ENCODE peak calls at places on chromosome 1, in six cellular contexts. One of them, this sample, is unnamed.

GRCh38 chr1:37676281-37677243 is 15.8 kb upstream of the CDCA8 start:
- DNase-seq in IMR-90: no peak
- DNase-seq in body of pancreas: no peak
- DNase-seq in stomach: no peak
- DNase-seq in K562: no peak
- DNase-seq in Peyer's patch: no peak
- DNase-seq in this sample: peak

GRCh38 chr1:222081859-222082258 is 340.0 kb upstream of the DUSP10 start:
- DNase-seq in K562: no peak
- DNase-seq in IMR-90: peak
- DNase-seq in stomach: no peak
- DNase-seq in Peyer's patch: no peak
- DNase-seq in body of pancreas: no peak
- DNase-seq in this sample: no peak

GRCh38 chr1:117036018-117036421 is 24.1 kb upstream of the TTF2 start:
- DNase-seq in Peyer's patch: no peak
- DNase-seq in K562: peak
- DNase-seq in body of pancreas: no peak
- DNase-seq in IMR-90: no peak
- DNase-seq in stomach: no peak
- DNase-seq in this sample: no peak

GRCh38 chr1:157240495-157241184 is 102.4 kb upstream of the ETV3 start:
- DNase-seq in stomach: peak
- DNase-seq in K562: no peak
- DNase-seq in IMR-90: no peak
- DNase-seq in Peyer's patch: peak
- DNase-seq in body of pancreas: peak
- DNase-seq in this sample: no peak

GRCh38 chr1:89065077-89065868 is at the start of gene GBP1:
- DNase-seq in stomach: no peak
- DNase-seq in K562: no peak
- DNase-seq in IMR-90: peak
- DNase-seq in body of pancreas: no peak
- DNase-seq in Peyer's patch: no peak
- DNase-seq in this sample: no peak

GRCh38 chr1:225044258-225044657 is 114.8 kb downstream of the DNAH14 start:
- DNase-seq in IMR-90: no peak
- DNase-seq in Peyer's patch: no peak
- DNase-seq in stomach: no peak
- DNase-seq in body of pancreas: no peak
- DNase-seq in K562: no peak
- DNase-seq in this sample: no peak

GRCh38 chr1:170261669-170262068 is 115.9 kb downstream of the NTMT2 start:
- DNase-seq in Peyer's patch: no peak
- DNase-seq in body of pancreas: no peak
- DNase-seq in stomach: no peak
- DNase-seq in IMR-90: peak
- DNase-seq in K562: no peak
- DNase-seq in this sample: no peak

GRCh38 chr1:44024031-44024902 is 7.0 kb downstream of the SLC6A9 start:
- DNase-seq in stomach: no peak
- DNase-seq in Peyer's patch: peak
- DNase-seq in body of pancreas: no peak
- DNase-seq in K562: no peak
- DNase-seq in IMR-90: no peak
- DNase-seq in this sample: no peak

GRCh38 chr1:48207536-48208075 is 14.9 kb upstream of the SLC5A9 start:
- DNase-seq in body of pancreas: no peak
- DNase-seq in K562: no peak
- DNase-seq in IMR-90: no peak
- DNase-seq in Peyer's patch: no peak
- DNase-seq in stomach: no peak
- DNase-seq in this sample: no peak

GRCh38 chr1:100351095-100351884 is 1.0 kb upstream of the CDC14A start:
- DNase-seq in IMR-90: peak
- DNase-seq in body of pancreas: peak
- DNase-seq in Peyer's patch: peak
- DNase-seq in stomach: peak
- DNase-seq in K562: peak
- DNase-seq in this sample: peak

GRCh38 chr1:100350787-100351094 is 1.6 kb upstream of the CDC14A start:
- DNase-seq in K562: no peak
- DNase-seq in stomach: no peak
- DNase-seq in body of pancreas: no peak
- DNase-seq in Peyer's patch: no peak
- DNase-seq in IMR-90: no peak
- DNase-seq in this sample: no peak

GRCh38 chr1:100353988-100354387 is 1.7 kb downstream of the CDC14A start:
- DNase-seq in Peyer's patch: no peak
- DNase-seq in IMR-90: peak
- DNase-seq in body of pancreas: no peak
- DNase-seq in K562: no peak
- DNase-seq in stomach: no peak
- DNase-seq in this sample: no peak

GRCh38 chr1:100353073-100353801 is 931 bp downstream of the CDC14A start:
- DNase-seq in IMR-90: no peak
- DNase-seq in body of pancreas: peak
- DNase-seq in stomach: peak
- DNase-seq in Peyer's patch: peak
- DNase-seq in K562: no peak
- DNase-seq in this sample: no peak

DNA sequence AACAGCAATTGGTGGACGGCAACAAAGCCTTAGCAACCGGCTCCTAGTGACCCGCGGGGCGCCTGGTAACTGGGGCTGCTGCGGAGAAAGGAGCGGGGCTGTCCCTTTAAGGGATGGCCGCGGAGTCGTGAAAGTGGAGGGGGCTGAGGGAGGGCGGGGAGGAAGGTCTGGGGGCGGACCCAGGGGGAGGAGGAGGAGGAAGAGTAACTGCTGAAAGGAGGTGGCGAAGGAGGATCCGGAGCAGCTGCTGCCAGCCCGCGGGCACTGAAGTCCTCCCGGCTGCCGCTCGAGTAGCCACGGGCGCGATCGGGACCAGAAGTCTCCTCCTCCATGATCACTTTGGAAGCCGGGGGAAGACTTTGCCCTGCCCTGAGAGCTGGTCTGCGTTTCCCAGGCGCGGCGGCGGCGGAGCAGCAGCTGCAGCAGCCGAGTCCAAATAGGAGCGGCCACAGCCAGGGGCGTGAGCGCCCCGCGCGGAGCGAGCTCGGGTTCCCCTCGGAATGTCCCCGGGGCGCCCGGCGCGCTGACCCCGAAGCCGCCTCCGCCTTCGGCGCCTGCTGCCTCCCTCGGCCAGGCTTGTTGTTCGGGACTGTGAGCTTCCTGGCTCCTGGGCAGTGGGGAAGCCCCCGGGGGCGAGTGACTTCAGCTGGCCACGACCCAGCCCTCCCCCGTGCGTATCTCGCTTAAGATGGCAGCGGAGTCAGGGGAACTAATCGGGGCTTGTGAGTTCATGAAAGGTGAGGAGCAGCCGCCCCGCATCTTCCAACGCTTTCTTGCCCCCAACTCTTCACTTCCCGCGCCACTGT is at the start of gene CDC14A:
- DNase-seq in Peyer's patch: peak
- DNase-seq in IMR-90: peak
- DNase-seq in body of pancreas: peak
- DNase-seq in stomach: peak
- DNase-seq in K562: peak
- DNase-seq in this sample: peak
- TF ChIP-seq POLR2A in Peyer's patch: peak
- TF ChIP-seq POLR2A in IMR-90: peak
- TF ChIP-seq POLR2A in body of pancreas: peak
- TF ChIP-seq POLR2A in stomach: peak
- TF ChIP-seq POLR2A in K562: peak
- TF ChIP-seq POLR2A in this sample: peak

GRCh38 chr1:151061704-151062103 is 1.5 kb downstream of the MLLT11 start:
- DNase-seq in stomach: no peak
- DNase-seq in IMR-90: no peak
- DNase-seq in Peyer's patch: no peak
- DNase-seq in body of pancreas: no peak
- DNase-seq in K562: no peak
- DNase-seq in this sample: no peak

GRCh38 chr1:151058682-151059341 is 610 bp downstream of the CDC42SE1 start:
- DNase-seq in IMR-90: peak
- DNase-seq in K562: no peak
- DNase-seq in Peyer's patch: peak
- DNase-seq in stomach: peak
- DNase-seq in body of pancreas: peak
- DNase-seq in this sample: peak

GRCh38 chr1:151059342-151060240 is at the start of gene CDC42SE1:
- DNase-seq in K562: peak
- DNase-seq in stomach: peak
- DNase-seq in IMR-90: peak
- DNase-seq in body of pancreas: peak
- DNase-seq in Peyer's patch: peak
- DNase-seq in this sample: peak

GRCh38 chr1:151061012-151061401 is 810 bp downstream of the MLLT11 start:
- DNase-seq in K562: peak
- DNase-seq in IMR-90: peak
- DNase-seq in stomach: no peak
- DNase-seq in body of pancreas: no peak
- DNase-seq in Peyer's patch: no peak
- DNase-seq in this sample: no peak

GRCh38 chr1:151060241-151061011 is at the start of gene MLLT11:
- DNase-seq in IMR-90: peak
- DNase-seq in body of pancreas: no peak
- DNase-seq in K562: peak
- DNase-seq in Peyer's patch: peak
- DNase-seq in stomach: no peak
- DNase-seq in this sample: peak
- TF ChIP-seq CTCF in IMR-90: no peak
- TF ChIP-seq CTCF in body of pancreas: no peak
- TF ChIP-seq CTCF in K562: peak
- TF ChIP-seq CTCF in Peyer's patch: no peak
- TF ChIP-seq CTCF in stomach: no peak
- TF ChIP-seq CTCF in this sample: no peak

GRCh38 chr1:177469519-177469918 is 298.8 kb downstream of the BRINP2 start:
- DNase-seq in stomach: no peak
- DNase-seq in body of pancreas: no peak
- DNase-seq in IMR-90: no peak
- DNase-seq in K562: no peak
- DNase-seq in Peyer's patch: no peak
- DNase-seq in this sample: no peak

GRCh38 chr1:177471244-177471643 is 300.5 kb downstream of the BRINP2 start:
- DNase-seq in stomach: no peak
- DNase-seq in IMR-90: no peak
- DNase-seq in K562: no peak
- DNase-seq in Peyer's patch: no peak
- DNase-seq in body of pancreas: no peak
- DNase-seq in this sample: no peak

GRCh38 chr1:177476706-177477105 is 305.9 kb downstream of the BRINP2 start:
- DNase-seq in body of pancreas: no peak
- DNase-seq in IMR-90: no peak
- DNase-seq in K562: no peak
- DNase-seq in stomach: no peak
- DNase-seq in Peyer's patch: no peak
- DNase-seq in this sample: no peak

DNA sequence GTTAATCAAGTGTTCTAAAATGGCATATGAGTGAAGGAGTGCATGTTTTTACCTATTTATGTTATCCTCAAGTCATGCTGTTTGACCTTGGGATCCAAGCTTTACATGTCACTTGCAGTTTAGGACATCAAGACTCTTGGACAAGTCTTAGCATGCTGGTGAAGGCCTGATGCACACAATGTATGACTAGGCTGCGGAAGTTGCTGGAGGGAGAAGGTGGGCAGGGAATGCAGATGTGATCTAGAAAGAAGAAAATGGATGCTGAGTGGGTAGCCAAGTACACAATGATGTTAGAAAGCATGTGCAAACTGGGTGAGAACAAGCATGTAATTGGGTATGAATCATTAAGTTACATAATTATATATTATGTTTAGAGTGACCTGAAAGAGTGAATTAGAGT is 301.8 kb downstream of the BRINP2 start:
- DNase-seq in Peyer's patch: no peak
- DNase-seq in IMR-90: no peak
- DNase-seq in stomach: no peak
- DNase-seq in K562: no peak
- DNase-seq in body of pancreas: no peak
- DNase-seq in this sample: no peak
- TF ChIP-seq POLR2A in Peyer's patch: no peak
- TF ChIP-seq POLR2A in IMR-90: no peak
- TF ChIP-seq POLR2A in stomach: no peak
- TF ChIP-seq POLR2A in K562: no peak
- TF ChIP-seq POLR2A in body of pancreas: no peak
- TF ChIP-seq POLR2A in this sample: no peak

GRCh38 chr1:208581252-208581651 is 337.1 kb upstream of the PLXNA2 start:
- DNase-seq in Peyer's patch: no peak
- DNase-seq in body of pancreas: no peak
- DNase-seq in K562: no peak
- DNase-seq in IMR-90: no peak
- DNase-seq in stomach: no peak
- DNase-seq in this sample: no peak

GRCh38 chr1:208576425-208576824 is 332.2 kb upstream of the PLXNA2 start:
- DNase-seq in K562: no peak
- DNase-seq in IMR-90: no peak
- DNase-seq in Peyer's patch: no peak
- DNase-seq in body of pancreas: no peak
- DNase-seq in stomach: no peak
- DNase-seq in this sample: no peak

GRCh38 chr1:208577381-208577905 is 333.3 kb upstream of the PLXNA2 start:
- DNase-seq in stomach: no peak
- DNase-seq in body of pancreas: no peak
- DNase-seq in IMR-90: no peak
- DNase-seq in Peyer's patch: no peak
- DNase-seq in K562: no peak
- DNase-seq in this sample: no peak
- TF ChIP-seq CTCF in stomach: no peak
- TF ChIP-seq CTCF in body of pancreas: no peak
- TF ChIP-seq CTCF in IMR-90: no peak
- TF ChIP-seq CTCF in Peyer's patch: no peak
- TF ChIP-seq CTCF in K562: no peak
- TF ChIP-seq CTCF in this sample: no peak

DNA sequence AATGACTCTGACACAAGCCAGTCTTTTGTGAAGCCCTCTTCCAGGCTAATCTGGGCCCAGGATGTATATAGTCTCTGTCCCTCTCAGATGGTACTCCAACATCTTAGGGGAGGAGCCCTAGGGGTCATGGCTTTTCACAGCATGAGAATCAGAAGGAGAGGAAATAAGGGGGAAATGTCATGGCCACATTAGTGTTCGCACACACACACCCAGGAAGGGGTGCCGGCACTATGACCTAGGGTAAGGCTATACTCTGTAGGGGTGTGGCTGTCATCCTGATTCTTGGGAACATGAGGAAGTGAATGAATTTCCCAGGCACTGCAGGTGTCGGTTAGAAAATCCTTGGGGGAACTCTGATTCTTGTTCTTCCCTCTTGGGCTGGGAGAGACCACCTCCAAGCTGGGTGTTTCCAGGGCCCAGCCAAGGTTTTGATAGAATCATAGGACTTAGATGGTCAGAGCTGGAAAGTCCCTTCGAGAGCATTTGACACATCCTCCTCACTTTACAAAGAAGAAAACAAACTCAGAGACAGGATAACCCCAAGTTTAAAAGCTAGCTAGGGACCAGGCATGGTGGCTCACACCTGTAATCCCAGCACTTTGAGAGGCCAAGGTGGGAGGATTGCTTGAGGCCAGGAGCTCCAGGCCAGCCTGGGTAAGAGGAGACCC is 22.0 kb downstream of the GFI1 start:
- DNase-seq in body of pancreas: no peak
- DNase-seq in IMR-90: no peak
- DNase-seq in stomach: no peak
- DNase-seq in Peyer's patch: no peak
- DNase-seq in K562: no peak
- DNase-seq in this sample: no peak
- TF ChIP-seq POLR2A in body of pancreas: no peak
- TF ChIP-seq POLR2A in IMR-90: no peak
- TF ChIP-seq POLR2A in stomach: no peak
- TF ChIP-seq POLR2A in Peyer's patch: no peak
- TF ChIP-seq POLR2A in K562: no peak
- TF ChIP-seq POLR2A in this sample: no peak

This sample was measured in uterus.